ENCODE peak calls at places on chromosomes 16 and 17, in nine cellular contexts. Q is stomach, M is tibial nerve, J is transverse colon, H is A549, C is sigmoid colon, B is H1, X is GM12878, S is ovary. A is an unnamed sample.
A peak's percentile ranks its signal among the peaks of the same experiment; 100 is the strongest.

GRCh38 chr16:71645450-71645849 is 19.5 kb downstream of the MARVELD3 start:
- DNase-seq in Q (no peak), M (no peak), J (peak; percentile 28), H (peak; percentile 63), C (no peak), B (no peak), X (no peak), S (no peak), A (no peak)

GRCh38 chr17:43814714-43815113 is 18.2 kb downstream of the MPP3 start:
- DNase-seq in Q (no peak), M (no peak), J (no peak), H (peak; percentile 51), C (no peak), B (no peak), X (no peak), S (no peak), A (no peak)

GRCh38 chr16:35734728-35735402 is 2275.5 kb downstream of the TP53TG3F start:
- DNase-seq in Q (no peak), M (no peak), J (no peak), H (no peak), C (no peak), B (no peak), X (no peak), S (no peak), A (peak; percentile 64)

GRCh38 chr16:53744449-53744848 is 40.5 kb downstream of the FTO start:
- DNase-seq in Q (no peak), M (no peak), J (no peak), H (no peak), C (no peak), B (no peak), X (no peak), S (no peak), A (no peak)

GRCh38 chr17:70181376-70181775 is 12.0 kb downstream of the KCNJ2 start:
- DNase-seq in Q (no peak), M (no peak), J (no peak), H (no peak), C (no peak), B (no peak), X (no peak), S (no peak), A (no peak)

GRCh38 chr17:66304304-66305174 is 2.1 kb downstream of the PRKCA start:
- DNase-seq in Q (no peak), M (no peak), J (peak; percentile 35), H (peak; percentile 66), C (no peak), B (no peak), X (no peak), S (no peak), A (no peak)

GRCh38 chr17:58337600-58338453 is 9.2 kb upstream of the TSPOAP1 start:
- DNase-seq in Q (peak; percentile 74), M (peak; percentile 47), J (peak; percentile 85), H (no peak), C (peak; percentile 90), B (peak; percentile 78), X (peak; percentile 90), S (no peak), A (no peak)

GRCh38 chr17:34311291-34311690 is 7.9 kb upstream of the CCL8 start:
- DNase-seq in Q (no peak), M (no peak), J (no peak), H (no peak), C (no peak), B (no peak), X (no peak), S (no peak), A (no peak)

GRCh38 chr16:1027416-1027815 is 45.1 kb upstream of the SSTR5 start:
- DNase-seq in Q (no peak), M (no peak), J (no peak), H (no peak), C (no peak), B (no peak), X (no peak), S (no peak), A (no peak)

GRCh38 chr16:1028056-1028455 is 44.5 kb upstream of the SSTR5 start:
- DNase-seq in Q (no peak), M (no peak), J (no peak), H (no peak), C (no peak), B (no peak), X (no peak), S (no peak), A (no peak)

GRCh38 chr16:1026057-1026783 is 44.6 kb downstream of the SOX8 start:
- DNase-seq in Q (no peak), M (no peak), J (no peak), H (no peak), C (no peak), B (no peak), X (no peak), S (no peak), A (no peak)

GRCh38 chr16:1028524-1029258 is 43.9 kb upstream of the SSTR5 start:
- DNase-seq in Q (no peak), M (no peak), J (no peak), H (no peak), C (no peak), B (no peak), X (no peak), S (no peak), A (no peak)

DNA sequence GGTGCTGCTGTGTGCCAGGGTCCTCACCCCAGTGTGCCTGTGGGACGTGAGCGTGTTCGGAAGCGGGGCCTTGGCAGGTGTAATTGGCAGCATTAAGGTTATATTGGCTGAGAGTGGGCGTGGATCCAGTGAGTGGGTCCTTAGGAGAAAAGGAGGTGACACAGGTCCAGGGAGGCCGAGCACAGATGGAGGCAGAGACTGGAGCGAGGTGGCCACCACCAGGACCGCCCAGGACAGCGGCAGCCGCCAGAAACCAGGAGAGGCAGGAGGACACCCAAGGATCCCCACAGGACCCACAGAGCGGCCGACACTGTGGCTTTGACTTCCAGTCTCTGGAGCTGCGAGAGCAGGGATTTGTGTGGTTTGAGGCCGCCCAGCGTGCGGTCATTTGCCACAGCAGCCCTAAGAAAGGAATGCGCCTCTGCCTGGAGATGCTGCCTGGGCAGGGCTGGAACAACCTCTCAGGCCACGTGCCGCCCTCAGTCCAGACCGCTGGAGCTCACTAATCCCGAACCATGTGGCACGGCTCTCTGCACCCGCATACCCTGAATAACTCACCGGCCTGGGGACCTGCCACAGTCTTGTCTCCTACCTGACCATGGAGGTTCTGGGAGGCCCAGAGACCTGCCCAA is 45.3 kb downstream of the SOX8 start:
- DNase-seq in Q (no peak), M (no peak), J (no peak), H (no peak), C (no peak), B (no peak), X (no peak), S (no peak), A (no peak)
- TF ChIP-seq EP300 in Q (no peak), M (no peak), J (no peak), H (no peak), C (no peak), B (no peak), X (no peak), S (no peak), A (no peak)

GRCh38 chr16:57738844-57739243 is 3.3 kb downstream of the KATNB1 start:
- DNase-seq in Q (no peak), M (no peak), J (no peak), H (no peak), C (no peak), B (no peak), X (no peak), S (no peak), A (no peak)

GRCh38 chr16:57735755-57736418 is at the start of gene KATNB1:
- DNase-seq in Q (no peak), M (no peak), J (no peak), H (no peak), C (peak; percentile 69), B (no peak), X (no peak), S (no peak), A (no peak)

GRCh38 chr16:57734925-57735754 is 430 bp upstream of the KATNB1 start:
- DNase-seq in Q (peak; percentile 98), M (peak; percentile 98), J (peak; percentile 97), H (peak; percentile 100), C (peak; percentile 99), B (peak; percentile 98), X (peak; percentile 99), S (peak; percentile 98), A (peak; percentile 100)

GRCh38 chr16:57734308-57734924 is 1.2 kb upstream of the KATNB1 start:
- DNase-seq in Q (no peak), M (no peak), J (no peak), H (no peak), C (no peak), B (no peak), X (no peak), S (no peak), A (no peak)

DNA sequence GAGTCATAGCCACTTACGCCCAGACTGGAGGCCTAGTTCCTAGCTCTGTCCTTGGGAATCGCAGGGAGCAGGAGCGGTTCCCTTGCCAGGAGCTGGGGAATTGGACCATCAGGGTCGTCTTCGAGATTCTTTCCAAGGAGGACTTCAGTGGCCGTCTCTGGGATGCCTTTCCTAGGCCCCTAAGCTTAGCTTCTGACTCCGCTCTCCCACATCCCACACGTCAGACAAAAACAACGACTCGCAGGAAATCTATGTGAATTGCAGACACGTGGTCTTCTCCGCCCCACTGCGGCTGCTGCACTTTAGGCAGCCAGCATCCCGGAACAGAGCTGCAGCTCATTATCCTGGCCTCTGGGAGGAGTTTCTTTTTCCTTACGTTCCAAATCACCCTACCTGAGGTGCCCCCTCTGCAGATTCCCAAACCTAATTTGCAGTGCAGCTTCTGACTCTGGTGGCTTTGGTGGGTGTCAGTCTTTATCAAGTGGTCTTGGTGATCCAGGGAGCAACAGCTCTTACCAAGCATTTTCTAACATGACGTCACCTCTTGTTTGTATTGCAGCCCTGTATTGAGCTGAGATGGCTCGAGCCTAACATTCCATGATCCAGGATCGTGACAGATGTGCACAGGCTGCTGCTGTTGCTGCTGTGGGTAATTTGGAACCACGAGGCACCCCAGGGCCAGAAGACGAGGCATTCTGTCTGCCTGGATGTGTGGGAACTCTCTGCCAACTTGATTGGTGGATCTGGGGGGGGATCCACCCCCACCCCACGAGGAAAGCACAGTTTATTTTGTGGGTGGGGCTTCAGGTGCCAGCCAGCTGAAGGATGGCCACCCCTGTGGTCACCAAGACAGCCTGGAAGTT is 1.1 kb downstream of the KATNB1 start:
- DNase-seq in Q (peak; percentile 46), M (peak; percentile 25), J (peak; percentile 55), H (peak; percentile 75), C (peak; percentile 67), B (no peak), X (no peak), S (no peak), A (no peak)
- TF ChIP-seq EP300 in Q (no peak), M (no peak), J (no peak), H (no peak), C (no peak), B (no peak), X (no peak), S (no peak), A (no peak)

DNA sequence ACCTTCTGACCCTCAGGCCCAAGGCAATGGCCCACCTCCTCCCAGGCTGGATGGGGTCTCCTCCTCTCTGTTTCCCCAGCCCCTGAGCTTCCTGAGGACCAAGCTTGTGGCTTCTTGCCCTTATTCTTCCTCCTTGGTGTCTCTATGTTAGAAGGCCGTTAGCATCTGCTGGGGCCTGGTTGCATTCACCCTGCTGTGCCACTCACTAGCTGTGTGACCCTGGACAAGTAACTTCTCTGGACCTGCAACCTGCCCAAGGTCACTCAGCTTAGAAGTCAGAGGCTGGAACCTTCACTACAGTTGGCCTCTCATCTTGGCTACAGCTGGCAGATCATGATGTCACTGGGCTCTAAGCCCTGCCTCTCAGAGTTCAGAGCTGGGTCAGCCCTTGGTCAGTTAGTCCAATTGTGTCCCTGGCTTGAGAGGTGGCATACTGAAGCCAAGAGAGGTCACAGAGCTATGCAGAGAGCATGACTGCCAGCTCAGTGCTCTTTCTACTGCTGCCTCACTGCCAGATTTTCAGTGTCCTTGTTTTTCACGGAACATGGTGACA is 3.0 kb downstream of the MT2A start:
- DNase-seq in Q (peak; percentile 69), M (peak; percentile 50), J (no peak), H (peak; percentile 36), C (no peak), B (no peak), X (no peak), S (no peak), A (no peak)
- TF ChIP-seq EP300 in Q (no peak), M (no peak), J (no peak), H (no peak), C (no peak), B (no peak), X (no peak), S (peak; percentile 81), A (no peak)

GRCh38 chr17:8785547-8786412 is 13.4 kb downstream of the MFSD6L start:
- DNase-seq in Q (peak; percentile 79), M (peak; percentile 94), J (peak; percentile 79), H (peak; percentile 72), C (peak; percentile 78), B (peak; percentile 99), X (no peak), S (peak; percentile 45), A (peak; percentile 95)
- TF ChIP-seq EP300 in Q (no peak), M (no peak), J (no peak), H (no peak), C (no peak), B (no peak), X (no peak), S (no peak), A (no peak)